ENCODE peak calls at places on chromosome 18, in seven cellular contexts. Y is HepG2, C is K562, N is GM12892, G is SK-N-SH, Q is GM12878, I is H1. V is an unnamed sample.

GRCh38 chr18:22674300-22674699 is 256.6 kb upstream of the CTAGE1 start:
- DNase-seq in Y (no peak), C (no peak), N (no peak), G (no peak), Q (no peak), I (no peak), V (no peak)

GRCh38 chr18:54776282-54776977 is 51.8 kb upstream of the RAB27B start:
- DNase-seq in Y (peak), C (no peak), N (no peak), G (no peak), Q (peak), I (no peak), V (no peak)

GRCh38 chr18:58135170-58135569 is 91.1 kb downstream of the NEDD4L start:
- DNase-seq in Y (peak), C (no peak), N (no peak), G (no peak), Q (peak), I (no peak), V (no peak)

GRCh38 chr18:59748628-59749360 is 51.6 kb upstream of the CCBE1 start:
- DNase-seq in Y (no peak), C (no peak), N (no peak), G (no peak), Q (no peak), I (no peak), V (no peak)

GRCh38 chr18:72672364-72673151 is 128.4 kb upstream of the CBLN2 start:
- DNase-seq in Y (peak), C (peak), N (peak), G (peak), Q (no peak), I (no peak), V (peak)

GRCh38 chr18:58046087-58046793 is 2.2 kb downstream of the NEDD4L start:
- DNase-seq in Y (peak), C (no peak), N (no peak), G (no peak), Q (no peak), I (no peak), V (no peak)

GRCh38 chr18:50056185-50056584 is 138.8 kb downstream of the MYO5B start:
- DNase-seq in Y (no peak), C (no peak), N (no peak), G (no peak), Q (no peak), I (no peak), V (no peak)

GRCh38 chr18:74373428-74373827 is 57.8 kb downstream of the C18orf63 start:
- DNase-seq in Y (no peak), C (no peak), N (no peak), G (no peak), Q (no peak), I (no peak), V (no peak)

GRCh38 chr18:13577091-13577697 is 149.2 kb downstream of the FAM210A start:
- DNase-seq in Y (no peak), C (no peak), N (peak), G (no peak), Q (peak), I (no peak), V (peak)

GRCh38 chr18:13629841-13630747 is 96.3 kb downstream of the FAM210A start:
- DNase-seq in Y (peak), C (peak), N (peak), G (peak), Q (peak), I (no peak), V (peak)

GRCh38 chr18:35084494-35085449 is 43.6 kb downstream of the MAPRE2 start:
- DNase-seq in Y (peak), C (no peak), N (no peak), G (no peak), Q (no peak), I (no peak), V (no peak)

GRCh38 chr18:21134895-21135294 is 23.3 kb upstream of the ROCK1 start:
- DNase-seq in Y (no peak), C (no peak), N (no peak), G (peak), Q (no peak), I (no peak), V (no peak)

GRCh38 chr18:27226556-27227075 is 41.5 kb upstream of the CHST9 start:
- DNase-seq in Y (no peak), C (no peak), N (no peak), G (no peak), Q (no peak), I (no peak), V (no peak)

GRCh38 chr18:31070206-31070605 is 27.7 kb upstream of the DSC3 start:
- DNase-seq in Y (no peak), C (no peak), N (no peak), G (no peak), Q (no peak), I (no peak), V (no peak)

GRCh38 chr18:30094556-30094955 is 948.0 kb downstream of the DSC3 start:
- DNase-seq in Y (no peak), C (no peak), N (no peak), G (no peak), Q (no peak), I (no peak), V (no peak)

GRCh38 chr18:49690307-49690706 is 123.0 kb downstream of the ACAA2 start:
- DNase-seq in Y (no peak), C (no peak), N (no peak), G (no peak), Q (no peak), I (no peak), V (no peak)

GRCh38 chr18:5073026-5073944 is 123.8 kb downstream of the AKAIN1 start:
- DNase-seq in Y (peak), C (peak), N (no peak), G (peak), Q (no peak), I (no peak), V (no peak)

GRCh38 chr18:13563390-13563805 is 163.0 kb downstream of the FAM210A start:
- DNase-seq in Y (no peak), C (no peak), N (no peak), G (no peak), Q (no peak), I (no peak), V (no peak)

GRCh38 chr18:45745817-45746461 is 22.0 kb downstream of the SLC14A1 start:
- DNase-seq in Y (no peak), C (no peak), N (no peak), G (no peak), Q (no peak), I (no peak), V (no peak)

GRCh38 chr18:56889621-56890020 is 238.5 kb downstream of the WDR7 start:
- DNase-seq in Y (no peak), C (no peak), N (no peak), G (no peak), Q (no peak), I (no peak), V (no peak)

GRCh38 chr18:32975501-32975900 is 202.7 kb upstream of the KLHL14 start:
- DNase-seq in Y (no peak), C (no peak), N (no peak), G (no peak), Q (no peak), I (no peak), V (no peak)

GRCh38 chr18:70453058-70453775 is 164.4 kb downstream of the SOCS6 start:
- DNase-seq in Y (no peak), C (no peak), N (no peak), G (no peak), Q (no peak), I (no peak), V (no peak)

GRCh38 chr18:51537487-51537886 is 340.0 kb upstream of the MEX3C start:
- DNase-seq in Y (no peak), C (no peak), N (no peak), G (peak), Q (peak), I (peak), V (no peak)

GRCh38 chr18:26133652-26134051 is at the start of gene PSMA8:
- DNase-seq in Y (no peak), C (no peak), N (peak), G (no peak), Q (no peak), I (peak), V (peak)

GRCh38 chr18:57819671-57820460 is 16.8 kb upstream of the ATP8B1 start:
- DNase-seq in Y (peak), C (peak), N (no peak), G (peak), Q (no peak), I (no peak), V (no peak)

GRCh38 chr18:45370190-45371010 is 244.9 kb upstream of the SLC14A2 start:
- DNase-seq in Y (no peak), C (no peak), N (no peak), G (no peak), Q (no peak), I (no peak), V (no peak)

GRCh38 chr18:23810396-23810795 is 121.1 kb downstream of the LAMA3 start:
- DNase-seq in Y (no peak), C (no peak), N (no peak), G (no peak), Q (no peak), I (no peak), V (peak)

GRCh38 chr18:34718610-34719009 is 8.5 kb downstream of the DTNA start:
- DNase-seq in Y (no peak), C (no peak), N (no peak), G (no peak), Q (no peak), I (no peak), V (no peak)

GRCh38 chr18:46411862-46412690 is 244.9 kb downstream of the LOXHD1 start:
- DNase-seq in Y (no peak), C (no peak), N (no peak), G (peak), Q (no peak), I (no peak), V (no peak)

GRCh38 chr18:12279781-12280531 is 25.8 kb downstream of the CIDEA start:
- DNase-seq in Y (no peak), C (no peak), N (no peak), G (no peak), Q (no peak), I (no peak), V (no peak)
- TF ChIP-seq POLR2AphosphoS5 in Y (no peak), C (no peak), N (no peak), G (no peak), Q (no peak), I (no peak), V (no peak)

DNA sequence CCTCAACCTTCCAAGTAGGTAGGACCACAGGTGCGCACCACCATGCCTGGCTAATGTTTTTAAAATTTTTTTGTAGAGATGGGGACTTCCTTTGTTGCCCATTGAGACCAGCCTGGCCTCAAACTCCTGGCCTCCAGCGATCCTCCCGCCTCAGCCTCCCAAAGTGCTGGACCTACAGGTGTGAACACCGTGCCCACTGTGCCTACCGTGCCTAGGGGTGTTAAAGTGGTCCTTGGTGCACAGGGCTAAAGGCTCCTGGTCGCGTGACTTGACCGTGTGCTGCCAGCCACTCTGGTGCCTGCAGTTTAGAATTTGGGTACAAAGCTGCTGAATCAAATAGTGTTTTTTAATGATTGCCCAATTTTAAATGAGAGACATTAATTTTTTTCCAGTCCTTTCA is 51.0 kb upstream of the KCNG2 start:
- DNase-seq in Y (no peak), C (no peak), N (no peak), G (no peak), Q (no peak), I (no peak), V (no peak)
- TF ChIP-seq TAF1 in Y (no peak), C (no peak), N (no peak), G (no peak), Q (no peak), I (no peak), V (no peak)

DNA sequence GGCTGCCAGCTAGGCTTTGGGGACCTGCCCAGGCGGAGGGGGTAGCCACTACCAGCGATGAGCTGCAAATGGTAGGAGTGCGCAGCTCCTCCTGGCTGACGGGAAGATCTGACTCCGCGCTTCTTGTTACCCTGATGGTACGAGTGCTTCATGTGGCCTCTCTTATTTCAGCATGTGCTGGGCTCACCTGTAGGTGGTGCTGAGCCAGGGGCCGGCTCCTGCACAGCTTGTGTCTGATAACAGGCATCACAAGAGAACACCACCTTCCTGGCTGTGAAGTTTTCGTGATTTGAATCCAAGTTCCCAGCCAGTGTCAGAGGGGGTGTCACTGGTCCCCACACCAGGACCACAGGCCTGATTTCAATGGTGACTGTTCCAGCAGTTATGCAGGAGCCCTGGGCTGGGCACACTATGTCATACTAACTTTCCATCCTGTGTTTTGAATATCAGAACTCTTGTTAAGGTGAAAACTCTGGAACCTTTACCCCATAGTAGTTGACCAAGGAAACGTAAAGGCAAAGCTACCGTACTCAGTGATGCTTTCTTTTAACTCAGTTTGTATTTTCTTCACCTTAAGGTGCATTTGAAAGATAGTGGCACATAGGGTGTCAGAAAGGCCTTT is 28.0 kb downstream of the APCDD1 start:
- DNase-seq in Y (no peak), C (no peak), N (no peak), G (no peak), Q (no peak), I (no peak), V (no peak)
- TF ChIP-seq POLR2AphosphoS5 in Y (no peak), C (no peak), N (no peak), G (no peak), Q (no peak), I (no peak), V (no peak)

DNA sequence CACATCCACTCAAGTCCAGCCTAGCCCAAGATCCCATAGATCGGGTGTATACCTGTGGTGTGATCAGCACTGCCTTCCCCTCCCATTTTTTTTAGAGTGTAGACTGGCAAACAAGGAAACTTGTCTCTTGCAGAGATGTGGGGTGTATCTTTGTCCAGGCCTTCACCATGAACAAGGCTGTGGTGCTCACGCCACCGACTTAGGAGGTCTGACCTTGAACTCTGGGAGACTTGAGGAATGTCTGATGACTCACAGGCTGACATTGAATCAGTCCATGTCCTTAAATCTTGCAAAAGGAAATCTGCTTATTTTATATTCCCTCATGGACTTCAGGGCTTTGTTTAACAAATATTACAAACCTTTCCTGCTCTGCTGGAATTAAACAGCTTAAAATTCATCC is 4.5 kb upstream of the CTIF start:
- DNase-seq in Y (no peak), C (no peak), N (no peak), G (no peak), Q (no peak), I (no peak), V (no peak)
- TF ChIP-seq TAF1 in Y (no peak), C (no peak), N (no peak), G (no peak), Q (no peak), I (no peak), V (no peak)

DNA sequence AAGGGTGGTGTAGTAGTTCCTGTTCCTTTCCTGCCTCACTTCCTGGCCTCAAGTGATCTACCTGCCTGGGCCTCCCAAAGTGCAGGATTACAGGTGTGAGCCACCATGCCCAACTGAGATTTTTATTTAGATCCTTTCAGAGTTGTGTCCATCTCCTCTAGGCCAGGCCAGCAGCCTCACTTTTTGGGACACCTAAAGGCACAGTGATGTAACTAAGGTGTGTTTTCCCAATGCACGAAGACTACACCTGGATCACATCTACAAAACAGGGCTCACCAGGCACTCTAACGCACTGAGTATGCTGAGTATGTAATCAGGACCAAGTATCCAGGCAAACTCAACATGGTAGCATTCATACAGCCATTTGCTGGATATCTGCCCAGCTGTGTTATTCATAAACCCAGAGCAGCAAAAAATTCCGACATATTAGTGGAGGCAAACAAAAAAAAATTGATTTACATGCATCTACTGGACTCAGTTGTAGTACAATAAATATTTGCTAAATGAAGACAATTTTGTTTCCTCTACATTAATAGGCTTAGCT is 33.8 kb downstream of the LPIN2 start:
- DNase-seq in Y (no peak), C (no peak), N (no peak), G (no peak), Q (no peak), I (no peak), V (no peak)
- TF ChIP-seq POLR2AphosphoS5 in Y (no peak), C (no peak), N (no peak), G (no peak), Q (no peak), I (no peak), V (no peak)

GRCh38 chr18:77897606-77898005 is 648.0 kb downstream of the GALR1 start:
- DNase-seq in Y (no peak), C (no peak), N (no peak), G (no peak), Q (no peak), I (no peak), V (no peak)
- TF ChIP-seq TAF1 in Y (no peak), C (no peak), N (no peak), G (no peak), Q (no peak), I (no peak), V (no peak)

DNA sequence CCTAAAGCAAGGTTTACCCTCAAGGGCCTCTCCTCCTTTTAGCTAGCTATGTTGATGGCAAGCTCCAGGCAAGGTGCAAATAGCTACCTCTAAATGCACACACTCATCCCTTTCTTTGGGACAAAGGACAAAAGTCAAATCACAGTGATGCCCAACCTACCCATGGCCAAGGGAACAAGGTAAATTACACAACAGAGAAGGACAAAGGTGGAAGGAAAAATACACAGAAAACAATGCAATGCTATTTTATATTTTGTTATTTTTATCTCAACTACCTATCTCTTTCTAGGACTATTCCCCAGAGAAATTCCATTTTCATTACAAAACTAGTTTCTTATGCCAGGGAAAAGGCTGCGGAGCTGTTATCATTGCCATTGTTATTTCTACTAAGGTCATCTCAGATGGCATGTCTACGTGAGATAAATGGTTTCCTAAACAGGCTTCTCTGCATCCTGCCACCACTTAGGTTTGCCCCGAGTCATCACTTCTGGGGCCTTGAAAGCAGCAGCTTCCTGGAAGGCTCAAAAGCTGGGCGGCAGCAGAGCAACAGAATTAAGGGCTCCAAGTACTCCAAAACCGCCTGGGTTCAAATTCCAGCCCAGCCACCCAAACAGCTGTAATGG is 21.1 kb downstream of the BCL2 start:
- DNase-seq in Y (no peak), C (no peak), N (no peak), G (no peak), Q (no peak), I (no peak), V (no peak)
- TF ChIP-seq POLR2AphosphoS5 in Y (no peak), C (no peak), N (no peak), G (no peak), Q (no peak), I (no peak), V (no peak)

DNA sequence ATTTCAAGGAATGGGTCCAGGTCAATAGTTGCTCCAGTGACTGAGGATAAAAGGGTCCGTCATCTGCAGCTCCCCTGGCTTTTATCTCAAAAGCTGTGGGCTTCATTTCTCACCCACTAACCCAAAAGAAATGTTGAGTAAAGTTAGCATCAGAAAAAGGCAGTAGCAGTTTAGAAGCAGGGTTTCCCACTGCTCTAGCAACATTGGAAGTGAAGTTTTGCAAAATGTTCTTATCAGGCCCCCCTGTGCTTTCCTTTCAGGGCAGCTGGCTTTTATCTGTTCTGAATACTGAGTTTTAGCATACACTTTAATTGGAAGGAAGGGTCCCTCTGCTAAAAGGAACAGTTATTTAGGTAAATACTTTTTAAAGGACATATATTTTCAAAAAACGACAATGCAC is 296.2 kb upstream of the RAB12 start:
- DNase-seq in Y (no peak), C (no peak), N (no peak), G (no peak), Q (no peak), I (no peak), V (no peak)
- TF ChIP-seq TAF1 in Y (no peak), C (no peak), N (no peak), G (no peak), Q (no peak), I (no peak), V (no peak)